ENCODE peak calls at places on chromosomes 3 and 15, in five cellular contexts. A is psoas muscle, P is mammary epithelial cell, L is IMR-90, V is cardiac fibroblast. D is an unnamed sample.
A peak's percentile ranks its signal among the peaks of the same experiment; 100 is the strongest.

GRCh38 chr3:148319161-148319915 is 378.4 kb upstream of the AGTR1 start:
- DNase-seq in A (no peak), P (peak; percentile 54), L (peak; percentile 90), V (peak; percentile 82), D (peak; percentile 76)

GRCh38 chr15:43550527-43551363 is 33.3 kb downstream of the MAP1A start:
- DNase-seq in A (no peak), P (no peak), L (peak; percentile 59), V (peak; percentile 64), D (no peak)

GRCh38 chr3:131083190-131083863 is 56.6 kb downstream of the NEK11 start:
- DNase-seq in A (peak; percentile 69), P (no peak), L (no peak), V (peak; percentile 14), D (no peak)

GRCh38 chr3:86865506-86865905 is 125.4 kb downstream of the VGLL3 start:
- DNase-seq in A (no peak), P (no peak), L (peak; percentile 24), V (peak; percentile 36), D (no peak)

GRCh38 chr3:23062582-23062981 is 140.5 kb upstream of the UBE2E2 start:
- DNase-seq in A (no peak), P (no peak), L (no peak), V (no peak), D (no peak)

GRCh38 chr3:107813066-107813465 is 277.8 kb downstream of the CD47 start:
- DNase-seq in A (no peak), P (no peak), L (peak; percentile 53), V (no peak), D (no peak)

GRCh38 chr3:62703423-62704167 is 171.6 kb downstream of the CADPS start:
- DNase-seq in A (no peak), P (no peak), L (no peak), V (no peak), D (no peak)

GRCh38 chr3:48990636-48991421 is 788 bp downstream of the P4HTM start:
- DNase-seq in A (peak; percentile 60), P (no peak), L (no peak), V (peak; percentile 22), D (no peak)

GRCh38 chr3:8464668-8465067 is 37.0 kb upstream of the LMCD1 start:
- DNase-seq in A (no peak), P (no peak), L (no peak), V (no peak), D (no peak)

GRCh38 chr3:50331364-50331907 is 3.4 kb upstream of the TUSC2 start:
- DNase-seq in A (no peak), P (no peak), L (no peak), V (no peak), D (no peak)

GRCh38 chr3:58666683-58667082 is at the start of gene FAM3D:
- DNase-seq in A (no peak), P (no peak), L (no peak), V (no peak), D (peak; percentile 36)

GRCh38 chr3:107387555-107387954 is 10.3 kb downstream of the CCDC54 start:
- DNase-seq in A (no peak), P (peak; percentile 52), L (peak; percentile 79), V (peak; percentile 46), D (peak; percentile 14)

GRCh38 chr3:117526485-117527079 is 817.0 kb downstream of the TUSC7 start:
- DNase-seq in A (no peak), P (peak; percentile 0), L (peak; percentile 55), V (peak; percentile 61), D (peak; percentile 35)

GRCh38 chr3:19934098-19934566 is at the start of gene EFHB:
- DNase-seq in A (no peak), P (peak; percentile 61), L (peak; percentile 10), V (peak; percentile 31), D (peak; percentile 82)

GRCh38 chr3:142886938-142887337 is 1.9 kb downstream of the PCOLCE2 start:
- DNase-seq in A (no peak), P (peak; percentile 58), L (peak; percentile 50), V (peak; percentile 70), D (peak; percentile 55)

GRCh38 chr3:184669578-184669977 is 42.3 kb downstream of the MAGEF1 start:
- DNase-seq in A (no peak), P (no peak), L (no peak), V (no peak), D (no peak)

GRCh38 chr3:34882764-34883163 is 756.6 kb upstream of the ARPP21 start:
- DNase-seq in A (no peak), P (no peak), L (no peak), V (peak; percentile 10), D (no peak)

GRCh38 chr3:194640829-194641228 is 7.6 kb upstream of the TMEM44 start:
- DNase-seq in A (no peak), P (no peak), L (peak; percentile 9), V (peak; percentile 60), D (no peak)

GRCh38 chr15:74793135-74794028 is 11.5 kb downstream of the CSK start:
- DNase-seq in A (no peak), P (no peak), L (no peak), V (peak; percentile 40), D (peak; percentile 62)

GRCh38 chr15:68312701-68313204 is 35.2 kb downstream of the FEM1B start:
- DNase-seq in A (no peak), P (peak; percentile 77), L (peak; percentile 75), V (peak; percentile 47), D (peak; percentile 89)

GRCh38 chr15:61115679-61116078 is 113.4 kb downstream of the RORA start:
- DNase-seq in A (no peak), P (no peak), L (peak; percentile 3), V (peak; percentile 62), D (no peak)

GRCh38 chr15:101641894-101642293 is 10.3 kb downstream of the TM2D3 start:
- DNase-seq in A (no peak), P (peak; percentile 9), L (no peak), V (peak; percentile 72), D (peak; percentile 71)

GRCh38 chr15:88708256-88709054 is 69.6 kb downstream of the ISG20 start:
- DNase-seq in A (no peak), P (no peak), L (no peak), V (peak; percentile 67), D (peak; percentile 42)

GRCh38 chr3:56989434-56990294 is 70.8 kb upstream of the SPATA12 start:
- DNase-seq in A (peak; percentile 77), P (no peak), L (no peak), V (peak; percentile 36), D (no peak)

GRCh38 chr3:32428092-32429068 is 36.7 kb downstream of the CMTM7 start:
- DNase-seq in A (no peak), P (no peak), L (no peak), V (no peak), D (no peak)

GRCh38 chr3:2879023-2879422 is 231.2 kb downstream of the IL5RA start:
- DNase-seq in A (no peak), P (no peak), L (no peak), V (no peak), D (no peak)

GRCh38 chr15:37017031-37017625 is 83.2 kb downstream of the MEIS2 start:
- DNase-seq in A (no peak), P (no peak), L (no peak), V (no peak), D (peak; percentile 25)

GRCh38 chr15:37015476-37015875 is 84.9 kb downstream of the MEIS2 start:
- DNase-seq in A (no peak), P (no peak), L (no peak), V (peak; percentile 9), D (no peak)

GRCh38 chr15:37014566-37014965 is 85.8 kb downstream of the MEIS2 start:
- DNase-seq in A (no peak), P (no peak), L (no peak), V (peak; percentile 21), D (no peak)

GRCh38 chr15:37015025-37015424 is 85.3 kb downstream of the MEIS2 start:
- DNase-seq in A (no peak), P (peak; percentile 35), L (no peak), V (peak; percentile 79), D (peak; percentile 89)

DNA sequence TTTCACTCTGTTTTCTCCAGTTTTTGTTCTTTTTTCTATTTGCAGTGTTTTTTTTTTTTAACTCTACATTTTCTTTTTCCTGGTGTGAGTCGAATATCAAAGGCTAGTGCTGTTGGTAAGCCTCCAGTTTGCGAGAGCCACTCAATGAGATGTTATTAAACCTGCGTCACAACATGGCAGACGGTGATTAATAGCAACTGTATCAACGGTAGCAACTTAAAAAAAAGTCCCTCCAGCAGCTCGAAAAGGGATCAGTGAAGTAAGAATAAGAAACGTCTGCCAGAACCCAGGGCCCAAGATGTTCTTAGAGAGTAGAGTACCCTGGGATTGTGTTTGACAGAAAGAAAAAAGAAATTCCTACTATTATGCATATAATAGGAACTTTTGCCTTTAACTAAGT is 84.1 kb downstream of the MEIS2 start:
- DNase-seq in A (no peak), P (no peak), L (peak; percentile 81), V (peak; percentile 70), D (no peak)
- H3K4me3 ChIP-seq in A (peak overlapping the region; percentile 12), P (no peak overlapping the region), L (no peak overlapping the region), V (no peak overlapping the region), D (no peak overlapping the region)

GRCh38 chr15:100340721-100341661 is 784 bp downstream of the ADAMTS17 start:
- DNase-seq in A (peak; percentile 61), P (no peak), L (no peak), V (no peak), D (no peak)
- H3K4me3 ChIP-seq in A (peak overlapping the region; percentile 95), P (peak overlapping the region; percentile 66), L (no peak overlapping the region), V (peak overlapping the region; percentile 43), D (no peak overlapping the region)

DNA sequence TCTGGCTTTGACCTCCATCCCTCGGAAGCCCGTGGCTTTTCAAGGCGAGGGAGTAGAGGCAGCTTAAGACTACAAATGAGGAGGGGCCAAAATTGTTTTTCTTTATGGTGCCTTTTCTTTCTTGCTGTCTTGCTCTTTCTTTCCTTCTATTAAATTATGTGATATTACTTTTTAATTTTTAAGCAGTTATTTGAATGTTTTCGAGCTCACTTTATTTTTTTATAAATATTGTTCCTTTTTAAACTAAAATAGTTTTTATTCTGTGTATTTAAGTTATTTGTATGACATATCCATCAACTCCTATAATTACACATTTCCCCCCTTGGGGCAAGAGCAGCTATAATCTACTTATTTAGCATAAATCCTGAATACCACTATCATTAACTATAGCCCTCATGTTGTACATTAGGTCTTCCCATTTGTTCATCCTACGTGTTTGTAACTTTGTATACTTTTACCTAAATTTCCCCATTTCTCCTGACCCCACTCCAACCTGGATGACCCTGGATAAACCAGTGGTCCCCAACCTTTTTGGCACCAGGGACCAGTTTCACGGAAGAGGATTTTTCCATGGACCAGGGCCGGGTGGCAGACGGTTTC is 622 bp upstream of the PLSCR1 start:
- DNase-seq in A (no peak), P (no peak), L (no peak), V (no peak), D (no peak)
- H3K4me3 ChIP-seq in A (peak overlapping the region; percentile 74), P (peak overlapping the region; percentile 82), L (peak overlapping the region; percentile 95), V (peak overlapping the region; percentile 74), D (peak overlapping the region; percentile 76)

DNA sequence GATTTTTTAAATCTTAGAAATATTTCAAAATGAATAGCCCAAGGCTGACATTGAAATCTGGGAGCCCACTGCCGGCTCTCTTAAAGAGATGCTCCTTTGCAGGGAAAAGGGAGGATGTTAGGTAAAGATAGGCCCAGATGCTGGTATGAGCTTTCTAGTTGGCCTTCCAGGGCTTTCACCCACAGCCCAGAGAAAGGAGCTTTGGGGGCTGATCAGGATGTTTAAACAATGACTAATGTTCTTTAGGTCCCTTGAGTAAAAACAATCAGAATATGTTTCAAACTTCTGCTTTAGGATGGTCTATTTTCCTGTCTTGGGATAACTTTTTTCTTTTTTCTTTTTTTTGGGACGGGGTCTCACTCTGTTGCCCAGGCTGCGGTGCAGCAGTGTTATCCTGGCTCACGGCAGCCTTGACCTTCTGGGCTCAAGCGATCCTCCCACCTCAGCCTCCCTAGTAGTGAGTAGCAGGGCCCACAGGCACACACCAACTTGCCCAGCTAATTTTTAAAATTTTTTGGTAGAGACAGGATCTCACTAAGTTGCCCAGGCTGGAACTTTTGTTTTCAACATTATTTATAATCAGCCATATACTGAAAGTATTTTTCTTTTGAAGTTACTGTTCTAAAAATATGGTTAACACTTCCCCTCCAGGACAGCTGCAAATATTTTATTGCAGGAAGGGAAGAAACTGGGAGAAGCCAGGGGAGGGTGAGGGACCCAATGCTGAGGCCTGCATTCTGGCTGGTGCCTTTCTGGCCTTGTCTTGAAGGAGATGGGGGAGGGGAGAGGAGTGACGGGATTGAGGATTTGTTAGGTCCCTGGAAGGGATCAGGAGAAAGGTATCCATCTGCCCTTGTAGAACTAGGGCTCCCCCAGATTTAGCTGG is 70.1 kb downstream of the TRAK1 start:
- DNase-seq in A (no peak), P (no peak), L (peak; percentile 50), V (peak; percentile 75), D (no peak)
- H3K4me3 ChIP-seq in A (no peak overlapping the region), P (peak overlapping the region; percentile 59), L (no peak overlapping the region), V (peak overlapping the region; percentile 27), D (no peak overlapping the region)

D was measured in epithelial cell of esophagus.